ENCODE peak calls at places on chromosomes 16 and 17, in six cellular contexts. D is K562, S is H1, Z is GM12878, G is HepG2, M is GM12891. N is an unnamed sample.

GRCh38 chr16:30375830-30376229 is 1.2 kb downstream of the MYL11 start:
- DNase-seq in M (no peak), G (no peak), S (no peak), Z (no peak), D (no peak), N (no peak)

GRCh38 chr17:78168906-78169793 is 769 bp downstream of the SYNGR2 start:
- DNase-seq in M (no peak), S (no peak), G (no peak), D (peak; percentile 58), Z (no peak), N (peak; percentile 63)

GRCh38 chr16:1125471-1125870 is 27.4 kb upstream of the CACNA1H start:
- DNase-seq in S (no peak), D (peak; percentile 46), Z (no peak), G (no peak), M (peak; percentile 63), N (no peak)

GRCh38 chr17:65198653-65199382 is 61.6 kb downstream of the RGS9 start:
- DNase-seq in M (peak; percentile 44), G (peak; percentile 47), Z (peak; percentile 38), D (peak; percentile 62), S (no peak), N (peak; percentile 46)

GRCh38 chr16:57042157-57043111 is 49.9 kb upstream of the CPNE2 start:
- DNase-seq in G (no peak), D (no peak), Z (peak; percentile 88), S (no peak), M (peak; percentile 56), N (peak; percentile 71)

GRCh38 chr16:83940630-83941378 is 12.2 kb upstream of the OSGIN1 start:
- DNase-seq in M (no peak), S (no peak), G (no peak), Z (no peak), D (no peak), N (no peak)

GRCh38 chr17:81371910-81372760 is 23.1 kb upstream of the BAHCC1 start:
- DNase-seq in D (peak; percentile 63), Z (no peak), M (no peak), G (no peak), S (no peak), N (no peak)

GRCh38 chr17:39674702-39675389 is 6.6 kb downstream of the PNMT start:
- DNase-seq in D (peak; percentile 71), S (no peak), M (no peak), Z (no peak), G (peak; percentile 81), N (no peak)

GRCh38 chr17:4163951-4164350 is 21.0 kb downstream of the CYB5D2 start:
- DNase-seq in G (no peak), S (no peak), D (peak; percentile 19), M (no peak), Z (no peak), N (no peak)

GRCh38 chr17:57899822-57900221 is 50.0 kb upstream of the MRPS23 start:
- DNase-seq in Z (no peak), D (no peak), M (no peak), S (no peak), G (no peak), N (no peak)
- TF ChIP-seq POLR2A in Z (no peak), D (no peak), M (no peak), S (no peak), G (no peak), N (no peak)

DNA sequence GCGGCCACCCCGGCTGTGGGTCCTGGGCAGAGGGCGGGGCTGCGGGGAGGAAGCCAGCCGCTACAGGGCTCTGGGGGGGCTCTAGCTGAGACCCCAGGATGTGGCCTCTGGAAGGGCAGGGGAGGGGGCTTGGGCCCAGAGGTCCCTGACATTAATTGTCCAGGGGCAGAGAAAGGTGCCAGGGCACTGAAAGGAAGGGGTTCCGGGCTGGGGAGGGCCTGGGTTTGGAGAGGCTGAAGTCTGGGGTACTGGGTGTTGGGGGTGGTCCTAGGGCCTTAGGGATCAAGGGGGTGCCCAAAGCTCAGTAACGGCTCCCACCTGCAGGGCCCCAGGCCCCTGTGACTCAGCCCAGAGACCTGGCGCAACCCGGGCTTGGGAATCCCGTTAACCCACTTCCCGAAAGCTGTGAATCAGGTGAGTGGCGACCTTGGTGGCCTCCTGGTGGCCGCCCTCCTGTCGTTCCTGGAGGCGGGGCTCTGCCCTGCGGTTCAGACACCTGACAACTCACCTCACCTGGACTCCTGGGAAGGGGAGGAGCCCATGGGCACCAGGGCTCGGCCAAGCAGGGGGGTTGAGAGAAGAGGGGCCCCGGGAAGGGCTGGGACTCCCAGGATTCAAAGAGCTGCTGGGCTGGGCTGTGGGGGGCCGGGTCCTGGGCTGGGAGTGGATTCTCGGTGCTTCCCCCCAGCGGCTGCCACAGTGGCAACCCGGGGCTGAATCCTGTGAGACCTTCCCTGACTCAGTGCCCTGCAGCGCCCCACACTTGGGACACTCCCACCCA is 465 bp upstream of the PRSS22 start:
- DNase-seq in Z (no peak), M (no peak), S (no peak), G (no peak), D (no peak), N (no peak)
- TF ChIP-seq POLR2AphosphoS5 in Z (no peak), M (no peak), S (no peak), G (no peak), D (no peak), N (no peak)

GRCh38 chr16:69013991-69014390 is 91.5 kb upstream of the HAS3 start:
- DNase-seq in D (no peak), G (no peak), Z (no peak), M (no peak), S (no peak), N (no peak)
- TF ChIP-seq TAF1 in D (no peak), G (no peak), Z (no peak), M (no peak), S (no peak), N (no peak)

GRCh38 chr17:76103274-76104139 is at the start of gene EXOC7:
- DNase-seq in S (peak; percentile 73), Z (peak; percentile 75), D (peak; percentile 97), G (peak; percentile 92), M (peak; percentile 97), N (peak; percentile 98)
- TF ChIP-seq POLR2A in S (peak; percentile 66), Z (peak; percentile 95), D (peak; percentile 86), G (peak; percentile 93), M (peak; percentile 85), N (peak; percentile 89)

DNA sequence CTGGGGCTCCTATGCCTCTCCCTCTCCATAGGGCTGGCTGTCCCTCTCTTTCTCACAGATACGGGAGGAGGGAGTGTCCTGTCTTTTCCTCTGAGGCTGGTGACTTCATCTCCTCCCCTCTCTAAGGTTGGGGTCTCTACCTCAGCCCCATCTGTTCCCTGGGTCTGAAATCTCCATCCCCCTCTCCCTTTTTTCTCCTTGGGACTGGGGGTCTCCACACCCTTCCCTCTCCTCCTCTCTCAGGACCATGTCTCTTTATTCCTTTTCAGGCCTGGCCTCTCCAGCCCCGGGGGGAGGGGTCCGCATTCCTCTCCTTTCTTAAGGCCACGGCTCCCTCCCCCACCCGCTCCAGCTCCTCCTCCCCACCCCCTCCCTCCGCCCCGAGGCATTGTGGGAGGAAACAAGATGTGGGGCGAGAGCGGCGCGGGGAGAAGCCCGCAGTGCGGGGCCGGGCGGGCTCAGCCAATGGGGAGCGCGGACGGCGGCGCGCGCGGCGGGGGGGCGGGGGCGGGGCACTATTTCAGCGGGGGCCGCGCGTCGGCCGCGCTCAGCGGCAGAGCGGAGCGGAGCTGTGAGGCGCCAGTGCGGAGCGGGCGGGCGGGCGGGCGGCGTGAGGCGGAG is at the start of gene DYNLL2:
- DNase-seq in G (peak; percentile 85), S (peak; percentile 84), M (peak; percentile 90), Z (peak; percentile 25), D (peak; percentile 96), N (peak; percentile 85)
- TF ChIP-seq POLR2AphosphoS5 in G (no peak), S (peak; percentile 52), M (peak; percentile 29), Z (no peak), D (peak; percentile 53), N (no peak)